ENCODE peak calls at places on chromosomes 6 and 20, in seven cellular contexts. One of them, this sample, is unnamed.

GRCh38 chr6:9540534-9541126 is 874.2 kb downstream of the TFAP2A start:
- DNase-seq in left kidney: peak; percentile 76
- DNase-seq in AG08395: peak; percentile 50
- DNase-seq in pancreas: no peak
- DNase-seq in body of pancreas: peak; percentile 8
- DNase-seq in ecto neural progenitor cell: no peak
- DNase-seq in heart left ventricle: no peak
- DNase-seq in this sample: peak; percentile 83

GRCh38 chr20:51159303-51159702 is 136.4 kb upstream of the KCNG1 start:
- DNase-seq in left kidney: peak; percentile 15
- DNase-seq in AG08395: no peak
- DNase-seq in pancreas: no peak
- DNase-seq in body of pancreas: no peak
- DNase-seq in ecto neural progenitor cell: no peak
- DNase-seq in heart left ventricle: no peak
- DNase-seq in this sample: no peak

GRCh38 chr20:1374246-1374645 is 18.6 kb downstream of the FKBP1A start:
- DNase-seq in left kidney: no peak
- DNase-seq in AG08395: no peak
- DNase-seq in pancreas: no peak
- DNase-seq in body of pancreas: no peak
- DNase-seq in ecto neural progenitor cell: peak; percentile 13
- DNase-seq in heart left ventricle: no peak
- DNase-seq in this sample: no peak

GRCh38 chr6:4930025-4930692 is 73.7 kb downstream of the RPP40 start:
- DNase-seq in left kidney: no peak
- DNase-seq in AG08395: no peak
- DNase-seq in pancreas: no peak
- DNase-seq in body of pancreas: no peak
- DNase-seq in ecto neural progenitor cell: no peak
- DNase-seq in heart left ventricle: no peak
- DNase-seq in this sample: peak; percentile 85

GRCh38 chr6:75882734-75883133 is 133.7 kb downstream of the MYO6 start:
- DNase-seq in left kidney: no peak
- DNase-seq in AG08395: peak; percentile 19
- DNase-seq in pancreas: no peak
- DNase-seq in body of pancreas: no peak
- DNase-seq in ecto neural progenitor cell: no peak
- DNase-seq in heart left ventricle: no peak
- DNase-seq in this sample: no peak

GRCh38 chr6:90368601-90369000 is 72.0 kb upstream of the BACH2 start:
- DNase-seq in left kidney: no peak
- DNase-seq in AG08395: peak; percentile 17
- DNase-seq in pancreas: no peak
- DNase-seq in body of pancreas: no peak
- DNase-seq in ecto neural progenitor cell: no peak
- DNase-seq in heart left ventricle: no peak
- DNase-seq in this sample: no peak

GRCh38 chr6:132209351-132209750 is 191.9 kb downstream of the MOXD1 start:
- DNase-seq in left kidney: no peak
- DNase-seq in AG08395: no peak
- DNase-seq in pancreas: no peak
- DNase-seq in body of pancreas: no peak
- DNase-seq in ecto neural progenitor cell: no peak
- DNase-seq in heart left ventricle: no peak
- DNase-seq in this sample: peak; percentile 43

GRCh38 chr6:17584241-17584803 is 15.8 kb upstream of the FAM8A1 start:
- DNase-seq in left kidney: peak; percentile 89
- DNase-seq in AG08395: peak; percentile 75
- DNase-seq in pancreas: peak; percentile 36
- DNase-seq in body of pancreas: peak; percentile 58
- DNase-seq in ecto neural progenitor cell: no peak
- DNase-seq in heart left ventricle: peak; percentile 43
- DNase-seq in this sample: peak; percentile 84

GRCh38 chr6:7819641-7820040 is 90.9 kb downstream of the TXNDC5 start:
- DNase-seq in left kidney: no peak
- DNase-seq in AG08395: peak; percentile 52
- DNase-seq in pancreas: no peak
- DNase-seq in body of pancreas: no peak
- DNase-seq in ecto neural progenitor cell: no peak
- DNase-seq in heart left ventricle: no peak
- DNase-seq in this sample: no peak

GRCh38 chr6:116287668-116288282 is 8.0 kb upstream of the TSPYL1 start:
- DNase-seq in left kidney: peak; percentile 69
- DNase-seq in AG08395: peak; percentile 29
- DNase-seq in pancreas: no peak
- DNase-seq in body of pancreas: peak; percentile 16
- DNase-seq in ecto neural progenitor cell: no peak
- DNase-seq in heart left ventricle: no peak
- DNase-seq in this sample: peak; percentile 55

GRCh38 chr6:155171109-155171746 is 92.6 kb upstream of the CLDN20 start:
- DNase-seq in left kidney: peak; percentile 34
- DNase-seq in AG08395: peak; percentile 89
- DNase-seq in pancreas: no peak
- DNase-seq in body of pancreas: peak; percentile 41
- DNase-seq in ecto neural progenitor cell: no peak
- DNase-seq in heart left ventricle: no peak
- DNase-seq in this sample: peak; percentile 79

GRCh38 chr20:37886851-37887297 is 16.1 kb upstream of the VSTM2L start:
- DNase-seq in left kidney: no peak
- DNase-seq in AG08395: no peak
- DNase-seq in pancreas: peak; percentile 21
- DNase-seq in body of pancreas: no peak
- DNase-seq in ecto neural progenitor cell: no peak
- DNase-seq in heart left ventricle: peak; percentile 62
- DNase-seq in this sample: no peak

GRCh38 chr20:51129201-51129671 is 106.3 kb upstream of the KCNG1 start:
- DNase-seq in left kidney: peak; percentile 51
- DNase-seq in AG08395: no peak
- DNase-seq in pancreas: no peak
- DNase-seq in body of pancreas: no peak
- DNase-seq in ecto neural progenitor cell: no peak
- DNase-seq in heart left ventricle: no peak
- DNase-seq in this sample: peak; percentile 49

GRCh38 chr6:14964486-14964885 is 281.4 kb upstream of the JARID2 start:
- DNase-seq in left kidney: peak; percentile 26
- DNase-seq in AG08395: no peak
- DNase-seq in pancreas: no peak
- DNase-seq in body of pancreas: no peak
- DNase-seq in ecto neural progenitor cell: no peak
- DNase-seq in heart left ventricle: no peak
- DNase-seq in this sample: no peak

GRCh38 chr6:116847234-116847633 is 18.4 kb upstream of the GPRC6A start:
- DNase-seq in left kidney: peak; percentile 60
- DNase-seq in AG08395: peak; percentile 22
- DNase-seq in pancreas: no peak
- DNase-seq in body of pancreas: no peak
- DNase-seq in ecto neural progenitor cell: no peak
- DNase-seq in heart left ventricle: no peak
- DNase-seq in this sample: peak; percentile 41

GRCh38 chr6:50362706-50363105 is 313.0 kb upstream of the DEFB112 start:
- DNase-seq in left kidney: no peak
- DNase-seq in AG08395: no peak
- DNase-seq in pancreas: no peak
- DNase-seq in body of pancreas: no peak
- DNase-seq in ecto neural progenitor cell: no peak
- DNase-seq in heart left ventricle: no peak
- DNase-seq in this sample: no peak

GRCh38 chr6:12761376-12762115 is 45.0 kb downstream of the PHACTR1 start:
- DNase-seq in left kidney: no peak
- DNase-seq in AG08395: peak; percentile 83
- DNase-seq in pancreas: no peak
- DNase-seq in body of pancreas: no peak
- DNase-seq in ecto neural progenitor cell: no peak
- DNase-seq in heart left ventricle: no peak
- DNase-seq in this sample: no peak

GRCh38 chr20:4571759-4572531 is 149.8 kb upstream of the PRND start:
- DNase-seq in left kidney: no peak
- DNase-seq in AG08395: no peak
- DNase-seq in pancreas: no peak
- DNase-seq in body of pancreas: no peak
- DNase-seq in ecto neural progenitor cell: no peak
- DNase-seq in heart left ventricle: no peak
- DNase-seq in this sample: no peak

GRCh38 chr6:69729870-69730449 is 66.8 kb downstream of the LMBRD1 start:
- DNase-seq in left kidney: peak; percentile 4
- DNase-seq in AG08395: peak; percentile 1
- DNase-seq in pancreas: no peak
- DNase-seq in body of pancreas: no peak
- DNase-seq in ecto neural progenitor cell: no peak
- DNase-seq in heart left ventricle: no peak
- DNase-seq in this sample: peak; percentile 9

GRCh38 chr6:87154641-87155271 is 609 bp upstream of the ZNF292 start:
- DNase-seq in left kidney: no peak
- DNase-seq in AG08395: peak; percentile 67
- DNase-seq in pancreas: no peak
- DNase-seq in body of pancreas: no peak
- DNase-seq in ecto neural progenitor cell: no peak
- DNase-seq in heart left ventricle: no peak
- DNase-seq in this sample: peak; percentile 93

This sample was measured in NCI-H69.